ENCODE peak calls at places on chromosomes 2 and 18, in five cellular contexts. Y is mesendoderm, B is trophoblast cell, P is IMR-90, E is H9. C is an unnamed sample.

GRCh38 chr2:133768261-133769021 is 200.2 kb upstream of the NCKAP5 start:
- DNase-seq in Y (no peak), B (no peak), P (no peak), E (no peak), C (no peak)

GRCh38 chr18:49023281-49023937 is 72.6 kb upstream of the SMAD7 start:
- DNase-seq in Y (no peak), B (no peak), P (no peak), E (peak), C (no peak)

GRCh38 chr2:690799-691198 is 13.6 kb upstream of the TMEM18 start:
- DNase-seq in Y (no peak), B (no peak), P (no peak), E (no peak), C (no peak)

GRCh38 chr18:21914739-21915319 is 174.2 kb downstream of the MIB1 start:
- DNase-seq in Y (peak), B (peak), P (peak), E (peak), C (peak)

GRCh38 chr18:11149441-11150270 is at the start of gene PIEZO2:
- DNase-seq in Y (peak), B (no peak), P (peak), E (peak), C (peak)

GRCh38 chr2:143600136-143600535 is 470.9 kb downstream of the ARHGAP15 start:
- DNase-seq in Y (no peak), B (no peak), P (peak), E (no peak), C (no peak)

GRCh38 chr2:66585616-66586015 is 150.7 kb downstream of the MEIS1 start:
- DNase-seq in Y (no peak), B (no peak), P (no peak), E (no peak), C (no peak)

GRCh38 chr2:38549066-38549465 is 53.7 kb downstream of the HNRNPLL start:
- DNase-seq in Y (no peak), B (no peak), P (no peak), E (no peak), C (no peak)

GRCh38 chr2:217684431-217685254 is 318.2 kb downstream of the TNS1 start:
- DNase-seq in Y (peak), B (no peak), P (no peak), E (no peak), C (no peak)

GRCh38 chr2:219434718-219435525 is at the start of gene SPEG:
- DNase-seq in Y (no peak), B (no peak), P (no peak), E (peak), C (no peak)

GRCh38 chr2:202030676-202031075 is 3.0 kb upstream of the FZD7 start:
- DNase-seq in Y (no peak), B (no peak), P (peak), E (no peak), C (no peak)

GRCh38 chr2:105652014-105652796 is 92.5 kb upstream of the NCK2 start:
- DNase-seq in Y (no peak), B (no peak), P (no peak), E (peak), C (no peak)

GRCh38 chr18:68713791-68714190 is 1.1 kb downstream of the TMX3 start:
- DNase-seq in Y (no peak), B (peak), P (no peak), E (no peak), C (no peak)

GRCh38 chr2:239276813-239277193 is 124.0 kb downstream of the HDAC4 start:
- DNase-seq in Y (no peak), B (no peak), P (no peak), E (peak), C (no peak)

GRCh38 chr2:69773201-69773600 is 31.3 kb downstream of the ANXA4 start:
- DNase-seq in Y (no peak), B (peak), P (peak), E (no peak), C (peak)

GRCh38 chr2:222709191-222709891 is 37.9 kb downstream of the MOGAT1 start:
- DNase-seq in Y (peak), B (peak), P (peak), E (peak), C (peak)

GRCh38 chr18:5214583-5215351 is 17.7 kb upstream of the AKAIN1 start:
- DNase-seq in Y (no peak), B (peak), P (no peak), E (no peak), C (no peak)

GRCh38 chr18:35485852-35486251 is 11.9 kb downstream of the INO80C start:
- DNase-seq in Y (no peak), B (no peak), P (no peak), E (no peak), C (no peak)

GRCh38 chr2:197191177-197191947 is 119.2 kb downstream of the ANKRD44 start:
- DNase-seq in Y (peak), B (peak), P (peak), E (no peak), C (peak)

GRCh38 chr2:160918909-160919503 is 241.2 kb upstream of the TANK start:
- DNase-seq in Y (peak), B (peak), P (peak), E (peak), C (peak)

GRCh38 chr2:23241106-23241505 is 143.9 kb upstream of the KLHL29 start:
- DNase-seq in Y (no peak), B (no peak), P (no peak), E (no peak), C (no peak)

GRCh38 chr2:25228848-25229674 is 60.7 kb upstream of the POMC start:
- DNase-seq in Y (peak), B (peak), P (peak), E (peak), C (peak)

GRCh38 chr18:66329716-66330115 is 274.2 kb downstream of the CDH19 start:
- DNase-seq in Y (no peak), B (no peak), P (no peak), E (no peak), C (no peak)

GRCh38 chr2:105734762-105735538 is 9.8 kb upstream of the NCK2 start:
- DNase-seq in Y (no peak), B (no peak), P (peak), E (no peak), C (peak)

GRCh38 chr2:28293416-28293815 is 99.2 kb upstream of the FOSL2 start:
- DNase-seq in Y (no peak), B (peak), P (no peak), E (no peak), C (no peak)

GRCh38 chr18:22441638-22442037 is 23.9 kb upstream of the CTAGE1 start:
- DNase-seq in Y (no peak), B (no peak), P (no peak), E (no peak), C (no peak)

GRCh38 chr2:18284331-18284730 is 276.1 kb downstream of the RDH14 start:
- DNase-seq in Y (no peak), B (no peak), P (peak), E (no peak), C (no peak)

GRCh38 chr18:78727877-78728276 is 251.7 kb upstream of the SALL3 start:
- DNase-seq in Y (no peak), B (no peak), P (no peak), E (peak), C (no peak)

GRCh38 chr2:26139269-26140183 is 33.4 kb upstream of the GAREM2 start:
- DNase-seq in Y (peak), B (no peak), P (no peak), E (no peak), C (no peak)

GRCh38 chr2:148552675-148553331 is 91.7 kb upstream of the EPC2 start:
- DNase-seq in Y (no peak), B (no peak), P (peak), E (no peak), C (peak)

GRCh38 chr2:64625352-64626145 is 28.2 kb downstream of the SERTAD2 start:
- DNase-seq in Y (peak), B (no peak), P (no peak), E (peak), C (no peak)
- H2AK5ac ChIP-seq in Y (no peak), B (no peak), P (no peak), E (no peak), C (no peak)

DNA sequence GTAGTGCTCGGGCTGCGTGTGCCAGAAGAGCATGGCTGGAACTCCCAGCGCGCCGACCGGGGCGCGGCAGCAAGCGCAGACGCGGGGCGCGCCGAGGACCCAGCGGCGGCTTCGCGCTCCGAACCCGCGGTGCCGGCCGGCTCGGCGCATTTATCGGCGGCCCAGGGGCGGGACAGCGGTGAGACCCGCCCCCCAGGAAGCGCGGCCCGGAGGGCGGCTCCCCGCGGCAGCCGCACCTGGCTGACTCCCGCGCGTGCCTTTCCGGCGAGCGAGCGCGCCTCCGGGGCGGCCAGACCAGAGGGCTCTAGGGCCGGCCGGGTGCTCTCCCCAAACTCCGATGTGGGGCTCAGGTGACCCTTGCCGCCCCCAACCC is at the start of gene TFCP2L1:
- DNase-seq in Y (peak), B (peak), P (no peak), E (peak), C (no peak)
- H3K9ac ChIP-seq in Y (peak), B (peak), P (no peak), E (no peak), C (peak)

DNA sequence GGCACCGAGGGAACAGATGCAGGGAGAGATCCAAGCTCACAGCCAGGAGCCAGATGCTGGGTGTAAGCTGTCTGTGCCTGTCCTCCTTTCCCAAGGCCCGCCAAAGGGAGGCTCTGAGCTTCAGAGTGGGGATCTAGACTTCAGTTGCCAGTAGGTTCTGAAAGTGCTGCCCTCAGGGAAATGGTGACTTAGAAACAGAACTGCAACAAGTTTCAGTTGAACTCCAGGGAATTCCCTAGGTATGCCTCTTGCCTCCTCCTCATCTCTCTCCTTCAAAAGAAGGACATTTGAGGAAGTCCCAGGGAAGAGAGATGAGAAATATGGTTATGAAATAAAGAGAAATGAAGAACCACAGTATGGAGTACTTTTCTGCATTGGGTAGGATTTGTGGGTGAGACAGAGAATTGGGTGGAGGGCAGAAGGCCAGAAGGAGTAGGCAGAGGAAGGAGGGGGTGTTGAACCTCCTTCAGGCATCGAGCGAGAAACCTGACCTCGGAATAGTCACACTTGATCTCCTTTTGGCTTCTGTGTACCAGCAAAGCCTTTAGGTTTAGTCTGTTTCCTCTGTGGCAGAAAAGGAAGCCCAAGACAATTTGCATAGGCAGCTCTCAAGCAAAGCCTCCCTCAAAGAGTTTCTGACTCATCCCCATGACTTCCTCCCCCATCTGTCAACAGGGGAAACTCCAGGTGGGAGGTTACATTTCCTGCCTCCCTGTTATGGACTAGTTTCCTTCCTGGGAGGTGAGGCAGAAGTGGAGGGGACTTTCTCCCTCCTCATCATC is 45.7 kb downstream of the QPCT start:
- DNase-seq in Y (peak), B (peak), P (peak), E (peak), C (peak)
- H2AK5ac ChIP-seq in Y (peak), B (peak), P (peak), E (no peak), C (peak)

GRCh38 chr18:58671122-58671940 is at the start of gene MALT1:
- DNase-seq in Y (peak), B (peak), P (peak), E (peak), C (peak)
- H3K9ac ChIP-seq in Y (peak), B (peak), P (peak), E (peak), C (peak)

DNA sequence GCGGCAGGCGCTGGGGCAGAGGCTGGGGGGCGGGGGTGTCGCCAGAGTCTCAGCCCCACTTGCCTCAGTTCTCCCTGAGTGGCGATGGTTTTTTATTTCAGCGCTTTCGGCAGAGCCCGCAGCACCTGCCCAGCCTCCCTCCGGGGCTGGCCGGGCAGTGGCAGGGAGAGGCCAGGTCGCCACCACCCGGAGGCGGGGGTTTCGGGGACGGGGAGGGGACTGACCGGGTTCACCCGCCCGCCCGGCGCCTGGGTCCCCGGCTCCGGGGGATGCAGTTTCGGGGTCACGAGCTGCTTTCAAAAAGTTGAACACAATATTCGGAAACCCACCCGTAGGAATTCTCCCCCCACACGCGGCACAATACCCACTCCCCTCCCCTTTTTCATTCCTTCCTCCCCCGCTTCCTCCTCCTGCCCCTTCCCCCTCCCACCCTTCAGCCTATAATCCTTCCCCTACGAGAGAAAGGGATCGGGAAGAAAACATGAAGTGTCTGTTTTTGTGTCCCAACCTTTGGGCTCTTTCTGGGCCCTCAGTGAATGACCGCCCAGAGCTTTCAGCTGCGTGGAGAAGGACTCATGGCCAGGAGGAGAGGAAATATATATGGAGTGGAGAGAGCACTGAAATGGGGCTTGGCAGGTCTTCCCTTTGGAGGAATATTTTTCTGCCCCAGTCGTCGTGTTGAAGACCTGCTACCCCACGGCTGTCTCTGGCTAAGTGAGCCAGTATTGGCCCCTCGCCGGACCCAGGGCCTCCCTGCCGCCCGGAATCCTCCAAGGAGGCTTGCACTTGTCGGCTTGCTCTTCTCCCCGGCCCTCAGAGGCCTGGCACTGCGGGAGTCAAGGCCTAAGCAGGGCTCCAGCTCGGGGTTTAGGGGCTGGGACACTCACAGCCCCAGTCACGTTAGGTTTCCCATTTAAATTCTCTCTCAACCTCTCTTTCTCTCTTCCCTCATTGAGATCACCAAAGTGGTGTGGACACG is 2.1 kb upstream of the SIX3 start:
- DNase-seq in Y (peak), B (no peak), P (no peak), E (peak), C (no peak)
- H2AK5ac ChIP-seq in Y (no peak), B (no peak), P (no peak), E (no peak), C (no peak)

DNA sequence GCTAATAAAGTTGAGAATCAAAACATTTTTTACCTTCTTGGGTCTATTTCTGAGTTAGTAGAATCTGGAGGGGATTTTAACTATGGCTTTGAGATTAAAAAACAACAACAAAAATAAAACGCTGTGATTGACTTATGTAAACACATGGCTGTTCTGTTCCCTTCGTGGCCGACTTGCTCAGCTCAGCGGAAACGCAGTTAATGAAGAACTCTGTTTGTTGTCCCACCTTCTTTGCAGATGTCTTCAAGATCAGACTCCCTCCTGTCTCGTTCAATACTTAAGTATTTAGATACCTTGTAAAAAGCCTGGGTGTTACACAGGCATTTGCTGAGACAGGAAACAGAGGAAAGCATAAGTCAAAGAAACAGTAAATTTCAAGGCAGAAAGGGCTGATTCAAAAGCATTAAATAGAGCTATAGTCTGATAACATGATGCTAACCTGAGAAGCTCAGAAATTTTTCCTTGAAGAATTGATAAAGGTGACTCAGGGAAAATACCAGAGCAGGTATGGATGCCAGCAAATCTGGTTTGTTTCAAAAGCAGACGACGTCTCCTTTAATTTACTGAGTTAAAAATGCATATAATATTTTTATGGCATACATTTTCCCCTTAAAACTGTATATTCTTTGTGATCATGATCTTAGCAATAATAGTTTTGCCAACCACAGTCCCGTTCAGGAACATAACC is 21.7 kb upstream of the POLI start:
- DNase-seq in Y (no peak), B (peak), P (no peak), E (no peak), C (peak)
- H3K9ac ChIP-seq in Y (peak), B (no peak), P (no peak), E (peak), C (no peak)

GRCh38 chr2:240630771-240631560 is 5.7 kb downstream of the GPR35 start:
- DNase-seq in Y (no peak), B (no peak), P (no peak), E (no peak), C (no peak)

GRCh38 chr2:240628507-240629418 is 3.5 kb downstream of the GPR35 start:
- DNase-seq in Y (no peak), B (no peak), P (no peak), E (peak), C (no peak)

GRCh38 chr2:240631561-240632290 is 6.4 kb downstream of the GPR35 start:
- DNase-seq in Y (no peak), B (no peak), P (no peak), E (no peak), C (no peak)

GRCh38 chr2:240629419-240629967 is 4.2 kb downstream of the GPR35 start:
- DNase-seq in Y (no peak), B (no peak), P (no peak), E (peak), C (no peak)

GRCh38 chr2:240629968-240630770 is 4.9 kb downstream of the GPR35 start:
- DNase-seq in Y (no peak), B (no peak), P (no peak), E (peak), C (no peak)
- H2AK5ac ChIP-seq in Y (no peak), B (no peak), P (no peak), E (no peak), C (no peak)

C was measured in mesenchymal stem cell.